ENCODE peak calls at places on chromosomes 4 and X, in ten cellular contexts. T is neural progenitor cell; J is tibial nerve; M is aorta; A is BJ; N is fibroblast of lung; D is effector memory CD4-positive, alpha-beta T cell; R is upper lobe of right lung; Q is NT2/D1; Z is PC-9. C is an unnamed sample.
A peak's percentile ranks its signal among the peaks of the same experiment; 100 is the strongest.

GRCh38 chr4:7771056-7771455 is 168.6 kb downstream of the AFAP1 start:
- DNase-seq in Q (no peak), N (no peak), M (no peak), D (no peak), R (peak; percentile 20), T (no peak), J (no peak), A (no peak), Z (no peak), C (no peak)

GRCh38 chr4:23630110-23630509 is 259.7 kb downstream of the PPARGC1A start:
- DNase-seq in R (no peak), N (no peak), A (no peak), D (no peak), M (no peak), J (no peak), Q (no peak), T (no peak), Z (no peak), C (no peak)

GRCh38 chr4:962231-963208 is 10.8 kb downstream of the DGKQ start:
- DNase-seq in N (no peak), Z (no peak), M (peak; percentile 79), T (no peak), A (no peak), D (no peak), Q (no peak), J (no peak), R (no peak), C (no peak)

GRCh38 chrX:2445662-2446623 is 54.8 kb downstream of the DHRSX start:
- DNase-seq in J (no peak), Q (no peak), T (no peak), R (peak; percentile 13), D (no peak), M (no peak), A (no peak), Z (no peak), N (no peak), C (no peak)

GRCh38 chr4:3440011-3440410 is 1.8 kb upstream of the HGFAC start:
- DNase-seq in R (no peak), Q (no peak), T (no peak), D (no peak), M (no peak), J (no peak), N (no peak), Z (no peak), A (no peak), C (no peak)

GRCh38 chrX:49919617-49920016 is 2.8 kb upstream of the CLCN5 start:
- DNase-seq in N (peak; percentile 55), J (peak; percentile 41), T (peak; percentile 54), R (no peak), M (no peak), Q (peak; percentile 13), A (no peak), Z (no peak), D (peak; percentile 11), C (peak; percentile 67)

GRCh38 chr4:91758487-91758886 is 545.3 kb upstream of the GRID2 start:
- DNase-seq in N (peak; percentile 31), Z (no peak), D (no peak), Q (no peak), R (no peak), T (no peak), J (no peak), A (no peak), M (no peak), C (no peak)

GRCh38 chrX:39823848-39824247 is 273.9 kb downstream of the BCOR start:
- DNase-seq in N (no peak), J (no peak), R (no peak), M (no peak), D (no peak), A (no peak), T (no peak), Z (no peak), Q (no peak), C (no peak)

GRCh38 chr4:48047421-48047844 is 30.9 kb downstream of the NIPAL1 start:
- DNase-seq in J (no peak), D (peak; percentile 28), Q (no peak), R (no peak), M (no peak), T (no peak), Z (no peak), N (no peak), A (no peak), C (no peak)

GRCh38 chr4:78081541-78081940 is 24.4 kb downstream of the FRAS1 start:
- DNase-seq in A (no peak), M (no peak), R (no peak), Z (no peak), Q (no peak), D (no peak), J (no peak), N (no peak), T (no peak), C (no peak)

GRCh38 chr4:27239651-27240050 is 379.0 kb downstream of the STIM2 start:
- DNase-seq in Z (no peak), N (no peak), R (no peak), Q (no peak), M (no peak), T (no peak), D (no peak), A (no peak), J (no peak), C (no peak)

GRCh38 chrX:16552546-16552945 is 97.4 kb upstream of the S100G start:
- DNase-seq in Z (peak; percentile 74), A (no peak), N (peak; percentile 0), J (no peak), T (no peak), R (no peak), D (no peak), M (no peak), Q (no peak), C (no peak)

GRCh38 chr4:14223461-14223860 is 595.9 kb upstream of the BOD1L1 start:
- DNase-seq in Q (no peak), R (no peak), Z (no peak), T (no peak), J (no peak), N (no peak), A (no peak), D (no peak), M (no peak), C (no peak)

GRCh38 chr4:105162123-105162796 is 15.6 kb downstream of the TET2 start:
- DNase-seq in Z (no peak), J (no peak), M (no peak), Q (no peak), R (no peak), A (no peak), T (no peak), N (no peak), D (no peak), C (no peak)

GRCh38 chr4:158869001-158869400 is 100.2 kb downstream of the FNIP2 start:
- DNase-seq in D (no peak), N (no peak), A (no peak), M (no peak), R (no peak), Q (no peak), T (no peak), J (no peak), Z (no peak), C (no peak)

GRCh38 chr4:158863296-158863695 is 94.5 kb downstream of the FNIP2 start:
- DNase-seq in A (no peak), M (no peak), Z (no peak), T (no peak), R (no peak), J (no peak), Q (no peak), D (no peak), N (no peak), C (no peak)

GRCh38 chr4:158861766-158862165 is 92.9 kb downstream of the FNIP2 start:
- DNase-seq in J (no peak), D (no peak), Q (no peak), R (no peak), N (no peak), A (no peak), M (no peak), Z (no peak), T (peak; percentile 11), C (no peak)

GRCh38 chr4:158869761-158870160 is 100.9 kb downstream of the FNIP2 start:
- DNase-seq in T (no peak), J (no peak), Z (no peak), N (no peak), Q (no peak), A (no peak), D (no peak), R (no peak), M (no peak), C (no peak)

GRCh38 chr4:158865520-158866177 is 96.8 kb downstream of the FNIP2 start:
- DNase-seq in J (no peak), A (no peak), D (no peak), R (no peak), Q (no peak), Z (no peak), N (no peak), T (no peak), M (no peak), C (no peak)
- H3K36me3 ChIP-seq in J (no peaks in the 10 kb centered on the region), A (peaks cover 12% of the 10 kb centered on the region), D (peaks cover 27% of the 10 kb centered on the region), R (peaks cover 81% of the 10 kb centered on the region), Q (peaks cover 34% of the 10 kb centered on the region), Z (no peaks in the 10 kb centered on the region), N (peaks cover 6% of the 10 kb centered on the region), T (no peaks in the 10 kb centered on the region), M (no peaks in the 10 kb centered on the region), C (no peaks in the 10 kb centered on the region)

DNA sequence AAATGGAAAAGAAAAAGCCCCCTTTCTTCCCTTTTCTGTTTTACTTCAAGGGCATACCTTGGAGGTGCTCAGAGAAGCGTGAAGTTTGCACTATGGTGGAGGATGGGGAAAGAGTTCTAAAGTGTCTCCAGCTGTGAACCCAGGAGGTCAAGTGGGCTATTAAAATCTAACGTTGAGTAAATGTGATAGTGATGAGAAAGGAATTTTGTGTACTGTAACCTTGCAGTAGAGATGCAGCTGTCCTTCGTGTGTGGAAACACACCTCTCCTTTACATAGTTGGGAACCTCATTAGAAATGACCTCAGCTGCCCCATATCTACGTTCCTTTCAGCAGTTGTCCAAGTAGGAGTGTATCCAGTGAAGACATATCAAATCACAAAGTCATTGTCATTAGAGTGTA is 26.5 kb downstream of the ADH5 start:
- DNase-seq in J (no peak), D (no peak), R (no peak), Z (no peak), A (no peak), N (no peak), Q (no peak), T (no peak), M (no peak), C (no peak)
- H3K36me3 ChIP-seq in J (no peaks in the 10 kb centered on the region), D (peaks cover 29% of the 10 kb centered on the region), R (peaks cover 30% of the 10 kb centered on the region), Z (peaks cover 39% of the 10 kb centered on the region), A (peaks cover 2% of the 10 kb centered on the region), N (peaks cover 4% of the 10 kb centered on the region), Q (peaks cover 44% of the 10 kb centered on the region), T (peaks cover 8% of the 10 kb centered on the region), M (no peaks in the 10 kb centered on the region), C (no peaks in the 10 kb centered on the region)

GRCh38 chr4:168685136-168685535 is 188.3 kb downstream of the PALLD start:
- DNase-seq in N (no peak), A (no peak), Z (no peak), M (no peak), R (no peak), T (no peak), D (no peak), Q (no peak), J (no peak), C (no peak)
- H3K36me3 ChIP-seq in N (no peaks in the 10 kb centered on the region), A (no peaks in the 10 kb centered on the region), Z (peaks cover 10% of the 10 kb centered on the region), M (no peaks in the 10 kb centered on the region), R (no peaks in the 10 kb centered on the region), T (peaks cover 8% of the 10 kb centered on the region), D (no peaks in the 10 kb centered on the region), Q (peaks cover 38% of the 10 kb centered on the region), J (no peaks in the 10 kb centered on the region), C (no peaks in the 10 kb centered on the region)

DNA sequence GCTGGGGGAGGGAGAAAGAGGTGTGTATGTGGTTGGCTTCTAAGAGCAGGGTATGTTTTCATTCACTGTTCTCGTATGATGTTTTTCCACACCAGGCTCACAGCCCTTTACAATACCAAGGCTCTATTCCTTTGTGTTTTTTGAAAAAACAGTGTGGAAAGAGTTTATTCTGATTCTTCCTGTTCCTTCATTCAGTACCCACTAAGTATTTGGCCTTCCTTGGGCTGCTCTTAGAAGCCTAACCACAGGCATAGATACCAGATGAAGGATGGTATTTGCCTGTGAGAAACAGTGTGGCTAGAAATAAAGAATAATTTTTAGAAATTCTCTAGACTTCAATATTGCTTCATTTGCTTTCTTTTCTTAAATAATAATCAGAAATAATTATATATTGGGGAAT is 518.0 kb upstream of the DIPK2B start:
- DNase-seq in D (no peak), Z (no peak), A (no peak), Q (no peak), M (no peak), R (no peak), J (no peak), N (no peak), T (no peak), C (no peak)
- H3K36me3 ChIP-seq in D (no peaks in the 10 kb centered on the region), Z (no peaks in the 10 kb centered on the region), A (no peaks in the 10 kb centered on the region), Q (no peaks in the 10 kb centered on the region), M (no peaks in the 10 kb centered on the region), R (no peaks in the 10 kb centered on the region), J (no peaks in the 10 kb centered on the region), N (no peaks in the 10 kb centered on the region), T (no peaks in the 10 kb centered on the region), C (no peaks in the 10 kb centered on the region)